ENCODE peak calls at places on chromosomes 6 and 20, in ten cellular contexts. L is SW480, O is fibroblast of the aortic adventitia, Y is islet precursor cell, I is GM12865, C is endothelial cell, Q is smooth muscle cell of the brain vasculature, V is ACHN, A is H54, T is epithelial cell of esophagus. Z is an unnamed sample.

GRCh38 chr6:122799916-122800701 is 11.1 kb downstream of the SMPDL3A start:
- DNase-seq in L (no peak), O (peak), Y (no peak), I (no peak), C (no peak), Q (no peak), V (no peak), A (no peak), T (peak), Z (peak)

GRCh38 chr6:46269447-46270229 is 98.9 kb upstream of the ENPP5 start:
- DNase-seq in L (no peak), O (no peak), Y (no peak), I (no peak), C (no peak), Q (no peak), V (no peak), A (no peak), T (no peak), Z (no peak)

GRCh38 chr6:14518515-14519217 is 401.1 kb downstream of the CD83 start:
- DNase-seq in L (no peak), O (peak), Y (no peak), I (no peak), C (no peak), Q (no peak), V (no peak), A (no peak), T (no peak), Z (no peak)

GRCh38 chr6:112360498-112360897 is 13.4 kb downstream of the RFPL4B start:
- DNase-seq in L (no peak), O (no peak), Y (no peak), I (no peak), C (no peak), Q (no peak), V (no peak), A (no peak), T (peak), Z (no peak)

GRCh38 chr6:1348675-1349074 is 36.8 kb downstream of the FOXQ1 start:
- DNase-seq in L (no peak), O (peak), Y (no peak), I (no peak), C (peak), Q (no peak), V (no peak), A (no peak), T (no peak), Z (no peak)

GRCh38 chr20:33401922-33402369 is 627 bp upstream of the CDK5RAP1 start:
- DNase-seq in L (peak), O (peak), Y (no peak), I (peak), C (no peak), Q (no peak), V (no peak), A (no peak), T (peak), Z (no peak)

GRCh38 chr6:133553652-133554051 is 312.5 kb downstream of the EYA4 start:
- DNase-seq in L (peak), O (peak), Y (no peak), I (peak), C (peak), Q (peak), V (peak), A (no peak), T (peak), Z (peak)

GRCh38 chr6:14452567-14453527 is 335.3 kb downstream of the CD83 start:
- DNase-seq in L (no peak), O (no peak), Y (peak), I (no peak), C (no peak), Q (no peak), V (no peak), A (no peak), T (no peak), Z (no peak)

GRCh38 chr6:140434761-140435160 is 1060.3 kb upstream of the CITED2 start:
- DNase-seq in L (no peak), O (no peak), Y (no peak), I (no peak), C (no peak), Q (no peak), V (no peak), A (no peak), T (peak), Z (peak)

GRCh38 chr6:116217069-116217468 is 36.8 kb downstream of the TSPYL4 start:
- DNase-seq in L (peak), O (peak), Y (no peak), I (peak), C (no peak), Q (no peak), V (peak), A (no peak), T (peak), Z (peak)

GRCh38 chr20:9068896-9069663 is at the start of gene PLCB4:
- DNase-seq in L (peak), O (peak), Y (peak), I (no peak), C (peak), Q (no peak), V (peak), A (peak), T (peak), Z (peak)

GRCh38 chr20:50041238-50041915 is 58.6 kb downstream of the SNAI1 start:
- DNase-seq in L (peak), O (no peak), Y (peak), I (peak), C (no peak), Q (no peak), V (no peak), A (no peak), T (no peak), Z (no peak)

GRCh38 chr6:46815130-46815529 is 21.9 kb downstream of the MEP1A start:
- DNase-seq in L (peak), O (no peak), Y (no peak), I (no peak), C (no peak), Q (no peak), V (no peak), A (no peak), T (peak), Z (peak)

GRCh38 chr20:21027569-21027968 is 78.6 kb downstream of the LINC00237 start:
- DNase-seq in L (peak), O (no peak), Y (peak), I (no peak), C (peak), Q (no peak), V (peak), A (peak), T (peak), Z (no peak)

GRCh38 chr20:13331536-13331935 is 110.5 kb downstream of the ISM1 start:
- DNase-seq in L (no peak), O (peak), Y (no peak), I (no peak), C (no peak), Q (no peak), V (peak), A (no peak), T (peak), Z (peak)

GRCh38 chr6:20211037-20211940 is 980 bp downstream of the MBOAT1 start:
- DNase-seq in L (no peak), O (no peak), Y (peak), I (peak), C (no peak), Q (no peak), V (no peak), A (peak), T (peak), Z (peak)

GRCh38 chr6:115302731-115303130 is 758.0 kb downstream of the FRK start:
- DNase-seq in L (no peak), O (no peak), Y (no peak), I (no peak), C (no peak), Q (no peak), V (no peak), A (no peak), T (no peak), Z (no peak)

GRCh38 chr20:21808863-21809664 is 103.6 kb downstream of the PAX1 start:
- DNase-seq in L (peak), O (peak), Y (peak), I (peak), C (peak), Q (no peak), V (peak), A (peak), T (no peak), Z (no peak)

GRCh38 chr20:54069501-54069971 is 858 bp downstream of the BCAS1 start:
- DNase-seq in L (peak), O (no peak), Y (no peak), I (no peak), C (no peak), Q (no peak), V (no peak), A (no peak), T (no peak), Z (no peak)

GRCh38 chr6:81838031-81838430 is 85.5 kb upstream of the TENT5A start:
- DNase-seq in L (no peak), O (peak), Y (no peak), I (no peak), C (no peak), Q (no peak), V (no peak), A (no peak), T (no peak), Z (no peak)

GRCh38 chr20:48697845-48698491 is 129.8 kb downstream of the PREX1 start:
- DNase-seq in L (peak), O (peak), Y (peak), I (no peak), C (no peak), Q (no peak), V (peak), A (peak), T (peak), Z (peak)

GRCh38 chr6:138013949-138014348 is 93.3 kb downstream of the PERP start:
- DNase-seq in L (peak), O (no peak), Y (no peak), I (no peak), C (no peak), Q (no peak), V (no peak), A (no peak), T (peak), Z (peak)

GRCh38 chr20:63027425-63028389 is 20.9 kb upstream of the BHLHE23 start:
- DNase-seq in L (peak), O (no peak), Y (no peak), I (peak), C (no peak), Q (no peak), V (peak), A (peak), T (no peak), Z (no peak)

GRCh38 chr6:80531676-80532619 is 425.5 kb downstream of the BCKDHB start:
- DNase-seq in L (no peak), O (peak), Y (no peak), I (no peak), C (no peak), Q (no peak), V (no peak), A (no peak), T (peak), Z (no peak)

GRCh38 chr6:19643287-19643686 is 193.9 kb upstream of the ID4 start:
- DNase-seq in L (no peak), O (no peak), Y (no peak), I (no peak), C (no peak), Q (no peak), V (no peak), A (no peak), T (no peak), Z (no peak)

GRCh38 chr20:18632196-18632789 is 44.4 kb downstream of the DTD1 start:
- DNase-seq in L (peak), O (peak), Y (peak), I (peak), C (peak), Q (peak), V (peak), A (peak), T (peak), Z (peak)

GRCh38 chr20:63102720-63103375 is 96.1 kb upstream of the BHLHE23 start:
- DNase-seq in L (peak), O (peak), Y (no peak), I (peak), C (no peak), Q (no peak), V (no peak), A (no peak), T (peak), Z (no peak)

GRCh38 chr6:5294392-5295211 is 33.3 kb downstream of the FARS2 start:
- DNase-seq in L (no peak), O (no peak), Y (no peak), I (peak), C (no peak), Q (no peak), V (no peak), A (no peak), T (no peak), Z (no peak)

GRCh38 chr20:24147961-24148360 is 159.4 kb upstream of the GGTLC1 start:
- DNase-seq in L (no peak), O (no peak), Y (peak), I (no peak), C (no peak), Q (no peak), V (no peak), A (no peak), T (no peak), Z (no peak)

GRCh38 chr6:11233936-11234573 is 1.6 kb upstream of the NEDD9 start:
- DNase-seq in L (peak), O (no peak), Y (peak), I (no peak), C (no peak), Q (no peak), V (no peak), A (no peak), T (peak), Z (peak)

GRCh38 chr20:19757973-19758887 is at the start of gene RIN2:
- DNase-seq in L (peak), O (peak), Y (peak), I (no peak), C (peak), Q (peak), V (peak), A (peak), T (peak), Z (peak)

GRCh38 chr20:49405062-49405683 is 77.3 kb downstream of the KCNB1 start:
- DNase-seq in L (no peak), O (no peak), Y (peak), I (no peak), C (no peak), Q (no peak), V (no peak), A (no peak), T (no peak), Z (no peak)

GRCh38 chr6:19289408-19289967 is 547.7 kb upstream of the ID4 start:
- DNase-seq in L (no peak), O (no peak), Y (no peak), I (no peak), C (no peak), Q (no peak), V (no peak), A (no peak), T (peak), Z (peak)